ENCODE peak calls at places on chromosomes 1 and 21, in six cellular contexts. One of them, this sample, is unnamed.

GRCh38 chr1:209238356-209238755 is 345.2 kb upstream of the CAMK1G start:
- DNase-seq in spleen: no peak
- DNase-seq in mammary epithelial cell: peak; percentile 33
- DNase-seq in uterus: no peak
- DNase-seq in transverse colon: no peak
- DNase-seq in adipocyte: no peak
- DNase-seq in this sample: no peak

GRCh38 chr1:10540277-10541005 is 65.7 kb downstream of the PEX14 start:
- DNase-seq in spleen: no peak
- DNase-seq in mammary epithelial cell: no peak
- DNase-seq in uterus: peak; percentile 67
- DNase-seq in transverse colon: no peak
- DNase-seq in adipocyte: no peak
- DNase-seq in this sample: no peak

GRCh38 chr1:29833596-29833995 is 597.3 kb downstream of the PTPRU start:
- DNase-seq in spleen: no peak
- DNase-seq in mammary epithelial cell: no peak
- DNase-seq in uterus: no peak
- DNase-seq in transverse colon: peak; percentile 20
- DNase-seq in adipocyte: no peak
- DNase-seq in this sample: no peak

GRCh38 chr1:116066868-116067563 is 44.2 kb upstream of the MAB21L3 start:
- DNase-seq in spleen: no peak
- DNase-seq in mammary epithelial cell: peak; percentile 7
- DNase-seq in uterus: no peak
- DNase-seq in transverse colon: no peak
- DNase-seq in adipocyte: peak; percentile 92
- DNase-seq in this sample: no peak

GRCh38 chr1:196152086-196152485 is 456.2 kb downstream of the KCNT2 start:
- DNase-seq in spleen: no peak
- DNase-seq in mammary epithelial cell: no peak
- DNase-seq in uterus: no peak
- DNase-seq in transverse colon: peak; percentile 7
- DNase-seq in adipocyte: no peak
- DNase-seq in this sample: no peak

GRCh38 chr1:56216173-56216572 is 363.2 kb downstream of the PLPP3 start:
- DNase-seq in spleen: no peak
- DNase-seq in mammary epithelial cell: no peak
- DNase-seq in uterus: no peak
- DNase-seq in transverse colon: no peak
- DNase-seq in adipocyte: peak; percentile 49
- DNase-seq in this sample: no peak

GRCh38 chr1:70315782-70316181 is 38.7 kb downstream of the ANKRD13C start:
- DNase-seq in spleen: no peak
- DNase-seq in mammary epithelial cell: no peak
- DNase-seq in uterus: no peak
- DNase-seq in transverse colon: no peak
- DNase-seq in adipocyte: no peak
- DNase-seq in this sample: no peak

GRCh38 chr21:42171091-42172053 is 47.6 kb upstream of the ABCG1 start:
- DNase-seq in spleen: no peak
- DNase-seq in mammary epithelial cell: peak; percentile 87
- DNase-seq in uterus: no peak
- DNase-seq in transverse colon: peak; percentile 91
- DNase-seq in adipocyte: no peak
- DNase-seq in this sample: no peak

GRCh38 chr1:59481915-59482505 is 185.1 kb downstream of the FGGY start:
- DNase-seq in spleen: no peak
- DNase-seq in mammary epithelial cell: no peak
- DNase-seq in uterus: no peak
- DNase-seq in transverse colon: no peak
- DNase-seq in adipocyte: peak; percentile 56
- DNase-seq in this sample: no peak

GRCh38 chr21:35953570-35953969 is 106.8 kb downstream of the SETD4 start:
- DNase-seq in spleen: no peak
- DNase-seq in mammary epithelial cell: no peak
- DNase-seq in uterus: no peak
- DNase-seq in transverse colon: no peak
- DNase-seq in adipocyte: peak; percentile 24
- DNase-seq in this sample: no peak

GRCh38 chr1:33272930-33273329 is 16.6 kb downstream of the ZNF362 start:
- DNase-seq in spleen: no peak
- DNase-seq in mammary epithelial cell: no peak
- DNase-seq in uterus: no peak
- DNase-seq in transverse colon: no peak
- DNase-seq in adipocyte: no peak
- DNase-seq in this sample: no peak

GRCh38 chr1:234962340-234962989 is 166.2 kb downstream of the TOMM20 start:
- DNase-seq in spleen: no peak
- DNase-seq in mammary epithelial cell: peak; percentile 20
- DNase-seq in uterus: peak; percentile 73
- DNase-seq in transverse colon: no peak
- DNase-seq in adipocyte: peak; percentile 98
- DNase-seq in this sample: peak; percentile 57
- H3K4me1 ChIP-seq in spleen: peaks cover 78% of the 10 kb centered on the region
- H3K4me1 ChIP-seq in mammary epithelial cell: peaks cover 22% of the 10 kb centered on the region
- H3K4me1 ChIP-seq in uterus: peaks cover 3% of the 10 kb centered on the region
- H3K4me1 ChIP-seq in transverse colon: peaks cover 74% of the 10 kb centered on the region
- H3K4me1 ChIP-seq in adipocyte: peaks cover 54% of the 10 kb centered on the region
- H3K4me1 ChIP-seq in this sample: peaks cover 69% of the 10 kb centered on the region

GRCh38 chr1:76289692-76290091 is 215.1 kb downstream of the ST6GALNAC3 start:
- DNase-seq in spleen: no peak
- DNase-seq in mammary epithelial cell: no peak
- DNase-seq in uterus: no peak
- DNase-seq in transverse colon: no peak
- DNase-seq in adipocyte: no peak
- DNase-seq in this sample: no peak

GRCh38 chr1:76285578-76286135 is 211.1 kb downstream of the ST6GALNAC3 start:
- DNase-seq in spleen: no peak
- DNase-seq in mammary epithelial cell: no peak
- DNase-seq in uterus: no peak
- DNase-seq in transverse colon: no peak
- DNase-seq in adipocyte: no peak
- DNase-seq in this sample: no peak

GRCh38 chr1:76284842-76285241 is 210.3 kb downstream of the ST6GALNAC3 start:
- DNase-seq in spleen: no peak
- DNase-seq in mammary epithelial cell: no peak
- DNase-seq in uterus: no peak
- DNase-seq in transverse colon: no peak
- DNase-seq in adipocyte: no peak
- DNase-seq in this sample: no peak

GRCh38 chr1:76288758-76289483 is 214.4 kb downstream of the ST6GALNAC3 start:
- DNase-seq in spleen: no peak
- DNase-seq in mammary epithelial cell: no peak
- DNase-seq in uterus: no peak
- DNase-seq in transverse colon: no peak
- DNase-seq in adipocyte: no peak
- DNase-seq in this sample: no peak

GRCh38 chr1:76287917-76288316 is 213.4 kb downstream of the ST6GALNAC3 start:
- DNase-seq in spleen: no peak
- DNase-seq in mammary epithelial cell: no peak
- DNase-seq in uterus: no peak
- DNase-seq in transverse colon: no peak
- DNase-seq in adipocyte: no peak
- DNase-seq in this sample: no peak
- H3K4me1 ChIP-seq in spleen: peaks cover 28% of the 10 kb centered on the region
- H3K4me1 ChIP-seq in mammary epithelial cell: no peaks in the 10 kb centered on the region
- H3K4me1 ChIP-seq in uterus: no peaks in the 10 kb centered on the region
- H3K4me1 ChIP-seq in transverse colon: no peaks in the 10 kb centered on the region
- H3K4me1 ChIP-seq in adipocyte: no peaks in the 10 kb centered on the region
- H3K4me1 ChIP-seq in this sample: no peaks in the 10 kb centered on the region

DNA sequence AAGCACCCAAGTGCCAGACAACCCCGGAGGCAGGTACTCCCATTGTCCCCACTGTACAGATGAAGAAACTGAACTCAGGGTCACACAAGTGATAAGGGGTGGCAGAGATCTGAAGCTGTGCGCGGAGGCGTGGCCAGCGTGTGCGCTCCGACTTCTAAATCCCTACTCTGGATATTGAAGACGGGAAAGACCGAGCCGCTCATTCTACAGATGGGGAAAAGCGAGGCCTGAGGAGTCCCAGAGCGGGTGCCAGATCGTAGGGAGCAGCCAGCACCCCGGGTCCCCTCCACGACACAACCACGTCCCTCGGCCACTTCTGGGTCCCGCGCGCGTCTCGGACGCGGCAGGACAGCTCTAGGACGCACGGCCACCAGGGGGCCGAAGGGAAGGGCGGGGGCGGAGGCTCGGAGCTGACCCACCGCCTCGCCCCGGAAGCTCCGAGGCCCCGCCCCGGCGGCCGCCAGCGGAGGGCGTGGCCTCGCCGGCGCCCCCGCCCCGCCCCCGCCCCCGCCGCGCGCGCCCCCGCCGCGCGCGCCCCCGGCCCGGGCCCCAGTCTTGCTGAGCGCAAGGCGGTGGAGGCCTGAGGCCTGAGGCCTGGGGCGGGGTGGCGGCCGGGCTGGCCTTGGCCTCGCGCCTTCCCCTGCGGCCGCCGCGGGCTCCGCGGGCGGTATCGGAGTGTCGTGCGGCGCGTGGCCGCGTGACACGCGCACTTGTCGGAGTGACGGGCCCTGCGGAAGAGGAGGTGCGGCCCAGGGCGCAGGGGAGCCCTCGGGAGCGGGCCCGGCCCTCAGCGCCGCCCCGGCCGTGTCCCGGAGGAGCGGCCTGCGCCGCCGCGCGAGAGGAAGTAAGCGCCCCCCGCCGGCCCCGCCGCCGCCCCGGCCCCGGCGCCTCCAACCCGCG is at the start of gene H6PD:
- DNase-seq in spleen: peak; percentile 97
- DNase-seq in mammary epithelial cell: peak; percentile 74
- DNase-seq in uterus: peak; percentile 85
- DNase-seq in transverse colon: peak; percentile 90
- DNase-seq in adipocyte: peak; percentile 96
- DNase-seq in this sample: peak; percentile 69
- H3K4me1 ChIP-seq in spleen: peaks cover 68% of the 10 kb centered on the region
- H3K4me1 ChIP-seq in mammary epithelial cell: peaks cover 29% of the 10 kb centered on the region
- H3K4me1 ChIP-seq in uterus: peaks cover 17% of the 10 kb centered on the region
- H3K4me1 ChIP-seq in transverse colon: peaks cover 27% of the 10 kb centered on the region
- H3K4me1 ChIP-seq in adipocyte: peaks cover 55% of the 10 kb centered on the region
- H3K4me1 ChIP-seq in this sample: peaks cover 43% of the 10 kb centered on the region

GRCh38 chr1:15834406-15835204 is 12.9 kb upstream of the SPEN start:
- DNase-seq in spleen: peak; percentile 97
- DNase-seq in mammary epithelial cell: peak; percentile 89
- DNase-seq in uterus: peak; percentile 88
- DNase-seq in transverse colon: peak; percentile 92
- DNase-seq in adipocyte: peak; percentile 93
- DNase-seq in this sample: peak; percentile 68
- H3K4me1 ChIP-seq in spleen: peaks cover 58% of the 10 kb centered on the region
- H3K4me1 ChIP-seq in mammary epithelial cell: peaks cover 40% of the 10 kb centered on the region
- H3K4me1 ChIP-seq in uterus: peaks cover 15% of the 10 kb centered on the region
- H3K4me1 ChIP-seq in transverse colon: peaks cover 27% of the 10 kb centered on the region
- H3K4me1 ChIP-seq in adipocyte: peaks cover 20% of the 10 kb centered on the region
- H3K4me1 ChIP-seq in this sample: peaks cover 17% of the 10 kb centered on the region

GRCh38 chr21:45468051-45468970 is 63.3 kb downstream of the COL18A1 start:
- DNase-seq in spleen: peak; percentile 72
- DNase-seq in mammary epithelial cell: no peak
- DNase-seq in uterus: no peak
- DNase-seq in transverse colon: no peak
- DNase-seq in adipocyte: no peak
- DNase-seq in this sample: no peak
- H3K4me1 ChIP-seq in spleen: peaks cover 44% of the 10 kb centered on the region
- H3K4me1 ChIP-seq in mammary epithelial cell: peaks cover 36% of the 10 kb centered on the region
- H3K4me1 ChIP-seq in uterus: peaks cover 29% of the 10 kb centered on the region
- H3K4me1 ChIP-seq in transverse colon: peaks cover 13% of the 10 kb centered on the region
- H3K4me1 ChIP-seq in adipocyte: peaks cover 21% of the 10 kb centered on the region
- H3K4me1 ChIP-seq in this sample: peaks cover 54% of the 10 kb centered on the region

DNA sequence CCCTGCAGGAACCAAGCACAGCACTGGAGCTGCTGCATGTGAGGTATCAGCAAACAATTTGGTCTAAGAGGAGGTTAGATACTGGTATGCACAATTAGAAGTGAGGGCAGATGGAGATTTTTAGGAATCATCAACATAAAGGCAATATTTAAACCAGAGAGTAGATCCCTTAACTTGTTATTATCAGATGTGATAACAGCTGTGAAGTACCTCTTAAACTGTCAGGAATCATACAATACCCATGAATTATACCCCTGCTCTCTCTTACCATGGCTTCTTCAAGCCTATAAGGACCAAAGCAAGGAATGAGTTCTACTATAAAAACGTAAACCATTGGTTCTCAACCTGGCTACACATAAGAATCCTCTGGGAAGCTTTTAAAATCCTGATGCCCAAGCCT is 3.9 kb downstream of the BCAR3 start:
- DNase-seq in spleen: no peak
- DNase-seq in mammary epithelial cell: no peak
- DNase-seq in uterus: no peak
- DNase-seq in transverse colon: no peak
- DNase-seq in adipocyte: no peak
- DNase-seq in this sample: no peak
- H3K4me1 ChIP-seq in spleen: peaks cover 56% of the 10 kb centered on the region
- H3K4me1 ChIP-seq in mammary epithelial cell: peaks cover 57% of the 10 kb centered on the region
- H3K4me1 ChIP-seq in uterus: no peaks in the 10 kb centered on the region
- H3K4me1 ChIP-seq in transverse colon: peaks cover 16% of the 10 kb centered on the region
- H3K4me1 ChIP-seq in adipocyte: peaks cover 65% of the 10 kb centered on the region
- H3K4me1 ChIP-seq in this sample: no peaks in the 10 kb centered on the region

GRCh38 chr1:167544447-167544846 is 9.1 kb downstream of the CREG1 start:
- DNase-seq in spleen: no peak
- DNase-seq in mammary epithelial cell: peak; percentile 95
- DNase-seq in uterus: no peak
- DNase-seq in transverse colon: peak; percentile 18
- DNase-seq in adipocyte: no peak
- DNase-seq in this sample: no peak
- H3K4me1 ChIP-seq in spleen: peaks cover 35% of the 10 kb centered on the region
- H3K4me1 ChIP-seq in mammary epithelial cell: peaks cover 57% of the 10 kb centered on the region
- H3K4me1 ChIP-seq in uterus: no peaks in the 10 kb centered on the region
- H3K4me1 ChIP-seq in transverse colon: no peaks in the 10 kb centered on the region
- H3K4me1 ChIP-seq in adipocyte: peaks cover 39% of the 10 kb centered on the region
- H3K4me1 ChIP-seq in this sample: no peaks in the 10 kb centered on the region

GRCh38 chr1:221783936-221784335 is 42.0 kb upstream of the DUSP10 start:
- DNase-seq in spleen: no peak
- DNase-seq in mammary epithelial cell: no peak
- DNase-seq in uterus: no peak
- DNase-seq in transverse colon: no peak
- DNase-seq in adipocyte: no peak
- DNase-seq in this sample: no peak

GRCh38 chr1:221781102-221781744 is 39.3 kb upstream of the DUSP10 start:
- DNase-seq in spleen: no peak
- DNase-seq in mammary epithelial cell: no peak
- DNase-seq in uterus: no peak
- DNase-seq in transverse colon: no peak
- DNase-seq in adipocyte: no peak
- DNase-seq in this sample: no peak

GRCh38 chr1:221782970-221783369 is 41.1 kb upstream of the DUSP10 start:
- DNase-seq in spleen: no peak
- DNase-seq in mammary epithelial cell: no peak
- DNase-seq in uterus: no peak
- DNase-seq in transverse colon: no peak
- DNase-seq in adipocyte: no peak
- DNase-seq in this sample: no peak

GRCh38 chr1:221783437-221783836 is 41.5 kb upstream of the DUSP10 start:
- DNase-seq in spleen: no peak
- DNase-seq in mammary epithelial cell: no peak
- DNase-seq in uterus: no peak
- DNase-seq in transverse colon: no peak
- DNase-seq in adipocyte: no peak
- DNase-seq in this sample: no peak

DNA sequence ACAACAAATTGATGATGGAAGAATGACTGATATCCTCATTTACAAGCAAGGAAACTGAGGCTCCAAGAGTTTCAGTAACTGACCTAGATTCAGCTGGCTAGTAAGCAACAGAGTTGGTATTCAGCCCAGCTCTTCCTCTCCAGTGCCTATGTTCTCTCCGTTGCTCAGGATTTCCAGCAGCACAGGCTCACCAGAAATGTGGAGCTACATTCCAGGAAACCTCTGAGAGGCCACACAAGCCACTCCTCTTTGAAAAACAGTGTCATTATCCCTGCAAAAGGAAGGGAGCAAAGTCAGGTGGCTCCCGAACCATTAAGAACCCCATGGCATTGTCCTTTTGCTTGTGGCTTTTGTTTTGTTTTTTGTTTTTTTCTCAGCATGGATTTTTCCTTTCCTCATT is 40.6 kb upstream of the DUSP10 start:
- DNase-seq in spleen: no peak
- DNase-seq in mammary epithelial cell: no peak
- DNase-seq in uterus: no peak
- DNase-seq in transverse colon: no peak
- DNase-seq in adipocyte: peak; percentile 5
- DNase-seq in this sample: no peak
- H3K4me1 ChIP-seq in spleen: peaks cover 49% of the 10 kb centered on the region
- H3K4me1 ChIP-seq in mammary epithelial cell: no peaks in the 10 kb centered on the region
- H3K4me1 ChIP-seq in uterus: no peaks in the 10 kb centered on the region
- H3K4me1 ChIP-seq in transverse colon: no peaks in the 10 kb centered on the region
- H3K4me1 ChIP-seq in adipocyte: peaks cover 35% of the 10 kb centered on the region
- H3K4me1 ChIP-seq in this sample: no peaks in the 10 kb centered on the region